ENCODE peak calls at places on chromosomes 3 and 15, in ten cellular contexts. One of them, this sample, is unnamed. For H3K4me1 and H3K9me3, the result is how much of the 10 kb centered on the place peaks cover.

GRCh38 chr3:24680214-24680967 is 185.7 kb upstream of the THRB start:
- DNase-seq in cardiac muscle cell: peak
- DNase-seq in aorta: peak
- DNase-seq in endodermal cell: peak
- DNase-seq in PC-3: peak
- DNase-seq in CD8-positive, alpha-beta memory T cell: no peak
- DNase-seq in right cardiac atrium: peak
- DNase-seq in transverse colon: peak
- DNase-seq in neuronal stem cell: peak
- DNase-seq in HAP-1: peak
- DNase-seq in this sample: no peak

GRCh38 chr3:133376805-133377204 is 23.1 kb upstream of the BFSP2 start:
- DNase-seq in cardiac muscle cell: peak
- DNase-seq in aorta: no peak
- DNase-seq in endodermal cell: no peak
- DNase-seq in PC-3: no peak
- DNase-seq in CD8-positive, alpha-beta memory T cell: no peak
- DNase-seq in right cardiac atrium: no peak
- DNase-seq in transverse colon: no peak
- DNase-seq in neuronal stem cell: no peak
- DNase-seq in HAP-1: no peak
- DNase-seq in this sample: no peak

GRCh38 chr3:11335056-11335608 is 62.9 kb downstream of the ATG7 start:
- DNase-seq in cardiac muscle cell: peak
- DNase-seq in aorta: no peak
- DNase-seq in endodermal cell: peak
- DNase-seq in PC-3: peak
- DNase-seq in CD8-positive, alpha-beta memory T cell: peak
- DNase-seq in right cardiac atrium: no peak
- DNase-seq in transverse colon: no peak
- DNase-seq in neuronal stem cell: peak
- DNase-seq in HAP-1: peak
- DNase-seq in this sample: no peak

GRCh38 chr15:50764331-50765201 is 940 bp downstream of the SPPL2A start:
- DNase-seq in cardiac muscle cell: peak
- DNase-seq in aorta: no peak
- DNase-seq in endodermal cell: no peak
- DNase-seq in PC-3: peak
- DNase-seq in CD8-positive, alpha-beta memory T cell: peak
- DNase-seq in right cardiac atrium: no peak
- DNase-seq in transverse colon: no peak
- DNase-seq in neuronal stem cell: no peak
- DNase-seq in HAP-1: peak
- DNase-seq in this sample: no peak

GRCh38 chr3:162984752-162985151 is 1488.1 kb downstream of the OTOL1 start:
- DNase-seq in cardiac muscle cell: peak
- DNase-seq in aorta: no peak
- DNase-seq in endodermal cell: peak
- DNase-seq in PC-3: no peak
- DNase-seq in CD8-positive, alpha-beta memory T cell: no peak
- DNase-seq in right cardiac atrium: no peak
- DNase-seq in transverse colon: no peak
- DNase-seq in neuronal stem cell: no peak
- DNase-seq in HAP-1: no peak
- DNase-seq in this sample: no peak

GRCh38 chr3:33174711-33175409 is 43.8 kb downstream of the SUSD5 start:
- DNase-seq in cardiac muscle cell: no peak
- DNase-seq in aorta: no peak
- DNase-seq in endodermal cell: no peak
- DNase-seq in PC-3: no peak
- DNase-seq in CD8-positive, alpha-beta memory T cell: no peak
- DNase-seq in right cardiac atrium: no peak
- DNase-seq in transverse colon: no peak
- DNase-seq in neuronal stem cell: no peak
- DNase-seq in HAP-1: no peak
- DNase-seq in this sample: no peak

GRCh38 chr3:122403489-122403888 is 12.4 kb downstream of the WDR5B start:
- DNase-seq in cardiac muscle cell: no peak
- DNase-seq in aorta: no peak
- DNase-seq in endodermal cell: no peak
- DNase-seq in PC-3: no peak
- DNase-seq in CD8-positive, alpha-beta memory T cell: no peak
- DNase-seq in right cardiac atrium: no peak
- DNase-seq in transverse colon: no peak
- DNase-seq in neuronal stem cell: no peak
- DNase-seq in HAP-1: no peak
- DNase-seq in this sample: no peak

GRCh38 chr3:141680620-141681389 is 57.3 kb upstream of the RNF7 start:
- DNase-seq in cardiac muscle cell: peak
- DNase-seq in aorta: no peak
- DNase-seq in endodermal cell: peak
- DNase-seq in PC-3: peak
- DNase-seq in CD8-positive, alpha-beta memory T cell: no peak
- DNase-seq in right cardiac atrium: peak
- DNase-seq in transverse colon: no peak
- DNase-seq in neuronal stem cell: no peak
- DNase-seq in HAP-1: no peak
- DNase-seq in this sample: no peak

GRCh38 chr15:41429003-41429890 is 12.4 kb downstream of the RTF1 start:
- DNase-seq in cardiac muscle cell: peak
- DNase-seq in aorta: no peak
- DNase-seq in endodermal cell: no peak
- DNase-seq in PC-3: no peak
- DNase-seq in CD8-positive, alpha-beta memory T cell: no peak
- DNase-seq in right cardiac atrium: no peak
- DNase-seq in transverse colon: peak
- DNase-seq in neuronal stem cell: no peak
- DNase-seq in HAP-1: no peak
- DNase-seq in this sample: no peak

GRCh38 chr15:94951538-94951937 is 720.2 kb downstream of the MCTP2 start:
- DNase-seq in cardiac muscle cell: no peak
- DNase-seq in aorta: no peak
- DNase-seq in endodermal cell: no peak
- DNase-seq in PC-3: no peak
- DNase-seq in CD8-positive, alpha-beta memory T cell: no peak
- DNase-seq in right cardiac atrium: no peak
- DNase-seq in transverse colon: no peak
- DNase-seq in neuronal stem cell: no peak
- DNase-seq in HAP-1: no peak
- DNase-seq in this sample: no peak

GRCh38 chr15:45573961-45574629 is 13.1 kb upstream of the BLOC1S6 start:
- DNase-seq in cardiac muscle cell: peak
- DNase-seq in aorta: no peak
- DNase-seq in endodermal cell: peak
- DNase-seq in PC-3: peak
- DNase-seq in CD8-positive, alpha-beta memory T cell: no peak
- DNase-seq in right cardiac atrium: no peak
- DNase-seq in transverse colon: peak
- DNase-seq in neuronal stem cell: peak
- DNase-seq in HAP-1: peak
- DNase-seq in this sample: no peak

GRCh38 chr15:87348746-87349145 is 907.8 kb downstream of the NTRK3 start:
- DNase-seq in cardiac muscle cell: peak
- DNase-seq in aorta: no peak
- DNase-seq in endodermal cell: peak
- DNase-seq in PC-3: peak
- DNase-seq in CD8-positive, alpha-beta memory T cell: no peak
- DNase-seq in right cardiac atrium: no peak
- DNase-seq in transverse colon: no peak
- DNase-seq in neuronal stem cell: no peak
- DNase-seq in HAP-1: no peak
- DNase-seq in this sample: no peak

GRCh38 chr15:75669879-75670212 is 22.1 kb downstream of the SNX33 start:
- DNase-seq in cardiac muscle cell: no peak
- DNase-seq in aorta: no peak
- DNase-seq in endodermal cell: no peak
- DNase-seq in PC-3: no peak
- DNase-seq in CD8-positive, alpha-beta memory T cell: no peak
- DNase-seq in right cardiac atrium: no peak
- DNase-seq in transverse colon: no peak
- DNase-seq in neuronal stem cell: no peak
- DNase-seq in HAP-1: no peak
- DNase-seq in this sample: no peak
- H3K4me1 ChIP-seq in cardiac muscle cell: under half
- H3K4me1 ChIP-seq in aorta: under half
- H3K4me1 ChIP-seq in endodermal cell: under half
- H3K4me1 ChIP-seq in PC-3: half or more
- H3K4me1 ChIP-seq in CD8-positive, alpha-beta memory T cell: under half
- H3K4me1 ChIP-seq in right cardiac atrium: under half
- H3K4me1 ChIP-seq in transverse colon: under half
- H3K4me1 ChIP-seq in neuronal stem cell: under half
- H3K4me1 ChIP-seq in HAP-1: under half
- H3K4me1 ChIP-seq in this sample: under half

GRCh38 chr3:72120806-72121778 is 336.1 kb upstream of the PROK2 start:
- DNase-seq in cardiac muscle cell: no peak
- DNase-seq in aorta: no peak
- DNase-seq in endodermal cell: no peak
- DNase-seq in PC-3: no peak
- DNase-seq in CD8-positive, alpha-beta memory T cell: no peak
- DNase-seq in right cardiac atrium: no peak
- DNase-seq in transverse colon: no peak
- DNase-seq in neuronal stem cell: no peak
- DNase-seq in HAP-1: no peak
- DNase-seq in this sample: no peak
- H3K9me3 ChIP-seq in cardiac muscle cell: under half
- H3K9me3 ChIP-seq in aorta: under half
- H3K9me3 ChIP-seq in endodermal cell: under half
- H3K9me3 ChIP-seq in PC-3: under half
- H3K9me3 ChIP-seq in CD8-positive, alpha-beta memory T cell: under half
- H3K9me3 ChIP-seq in right cardiac atrium: under half
- H3K9me3 ChIP-seq in transverse colon: under half
- H3K9me3 ChIP-seq in neuronal stem cell: under half
- H3K9me3 ChIP-seq in HAP-1: under half
- H3K9me3 ChIP-seq in this sample: under half

GRCh38 chr3:47378869-47379268 is 2.0 kb upstream of the PTPN23 start:
- DNase-seq in cardiac muscle cell: no peak
- DNase-seq in aorta: no peak
- DNase-seq in endodermal cell: no peak
- DNase-seq in PC-3: no peak
- DNase-seq in CD8-positive, alpha-beta memory T cell: no peak
- DNase-seq in right cardiac atrium: no peak
- DNase-seq in transverse colon: no peak
- DNase-seq in neuronal stem cell: no peak
- DNase-seq in HAP-1: no peak
- DNase-seq in this sample: no peak

GRCh38 chr3:47380026-47380600 is 708 bp upstream of the PTPN23 start:
- DNase-seq in cardiac muscle cell: no peak
- DNase-seq in aorta: no peak
- DNase-seq in endodermal cell: no peak
- DNase-seq in PC-3: no peak
- DNase-seq in CD8-positive, alpha-beta memory T cell: no peak
- DNase-seq in right cardiac atrium: no peak
- DNase-seq in transverse colon: peak
- DNase-seq in neuronal stem cell: no peak
- DNase-seq in HAP-1: no peak
- DNase-seq in this sample: no peak

GRCh38 chr3:47380601-47381316 is at the start of gene PTPN23:
- DNase-seq in cardiac muscle cell: peak
- DNase-seq in aorta: peak
- DNase-seq in endodermal cell: peak
- DNase-seq in PC-3: peak
- DNase-seq in CD8-positive, alpha-beta memory T cell: peak
- DNase-seq in right cardiac atrium: peak
- DNase-seq in transverse colon: peak
- DNase-seq in neuronal stem cell: peak
- DNase-seq in HAP-1: peak
- DNase-seq in this sample: peak

GRCh38 chr3:47379488-47379899 is 1.3 kb upstream of the PTPN23 start:
- DNase-seq in cardiac muscle cell: no peak
- DNase-seq in aorta: no peak
- DNase-seq in endodermal cell: no peak
- DNase-seq in PC-3: no peak
- DNase-seq in CD8-positive, alpha-beta memory T cell: no peak
- DNase-seq in right cardiac atrium: no peak
- DNase-seq in transverse colon: peak
- DNase-seq in neuronal stem cell: no peak
- DNase-seq in HAP-1: no peak
- DNase-seq in this sample: no peak

DNA sequence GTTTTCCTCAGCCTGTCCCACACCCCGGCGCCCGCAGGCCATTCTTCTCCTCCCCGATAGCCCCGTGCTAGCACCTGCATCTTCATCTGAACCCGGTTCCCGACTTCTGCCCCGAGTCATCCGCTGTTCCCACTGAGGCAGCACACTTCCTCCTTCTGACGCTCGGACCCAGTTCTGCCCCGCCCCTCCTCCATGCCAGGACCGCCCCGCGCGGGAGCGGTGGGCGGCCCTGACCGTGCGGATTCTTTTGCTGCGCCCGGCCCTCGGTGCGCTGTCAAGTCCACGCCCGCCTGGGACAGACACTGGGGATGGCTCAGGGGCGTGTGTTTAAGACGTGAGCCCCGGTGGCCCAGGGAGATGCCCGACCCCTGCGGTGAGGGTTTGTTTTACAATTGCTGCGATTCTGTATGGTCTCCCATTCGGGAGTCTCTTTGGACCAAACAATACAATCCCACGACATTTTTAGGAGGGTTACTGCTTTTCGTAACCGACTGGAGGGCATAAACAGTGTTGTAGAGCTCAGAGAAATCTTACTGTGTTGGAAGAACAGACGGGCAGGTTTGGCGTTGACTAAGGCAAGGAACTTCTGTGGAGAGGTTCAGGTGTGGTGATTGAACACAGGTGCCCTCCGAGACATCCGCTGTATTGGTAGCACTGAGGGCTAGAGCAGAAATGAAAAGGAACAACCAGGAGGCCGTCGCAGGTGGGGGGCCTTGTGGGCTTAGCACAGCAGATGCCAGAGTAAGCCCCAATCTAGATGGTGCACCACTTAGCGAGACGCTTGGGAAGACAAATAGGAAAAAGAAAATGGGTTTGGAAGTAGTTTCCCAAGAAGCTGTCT is 716 bp downstream of the PTPN23 start:
- DNase-seq in cardiac muscle cell: peak
- DNase-seq in aorta: peak
- DNase-seq in endodermal cell: peak
- DNase-seq in PC-3: peak
- DNase-seq in CD8-positive, alpha-beta memory T cell: peak
- DNase-seq in right cardiac atrium: peak
- DNase-seq in transverse colon: peak
- DNase-seq in neuronal stem cell: peak
- DNase-seq in HAP-1: peak
- DNase-seq in this sample: peak
- H3K4me1 ChIP-seq in cardiac muscle cell: under half
- H3K4me1 ChIP-seq in aorta: under half
- H3K4me1 ChIP-seq in endodermal cell: under half
- H3K4me1 ChIP-seq in PC-3: under half
- H3K4me1 ChIP-seq in CD8-positive, alpha-beta memory T cell: under half
- H3K4me1 ChIP-seq in right cardiac atrium: under half
- H3K4me1 ChIP-seq in transverse colon: under half
- H3K4me1 ChIP-seq in neuronal stem cell: under half
- H3K4me1 ChIP-seq in HAP-1: under half
- H3K4me1 ChIP-seq in this sample: under half

GRCh38 chr15:19992428-19992827 is 549.2 kb downstream of the GOLGA6L6 start:
- DNase-seq in cardiac muscle cell: no peak
- DNase-seq in aorta: no peak
- DNase-seq in endodermal cell: no peak
- DNase-seq in PC-3: no peak
- DNase-seq in CD8-positive, alpha-beta memory T cell: no peak
- DNase-seq in right cardiac atrium: no peak
- DNase-seq in transverse colon: no peak
- DNase-seq in neuronal stem cell: no peak
- DNase-seq in HAP-1: no peak
- DNase-seq in this sample: no peak

GRCh38 chr15:19984101-19984500 is 557.5 kb downstream of the GOLGA6L6 start:
- DNase-seq in cardiac muscle cell: no peak
- DNase-seq in aorta: no peak
- DNase-seq in endodermal cell: no peak
- DNase-seq in PC-3: no peak
- DNase-seq in CD8-positive, alpha-beta memory T cell: no peak
- DNase-seq in right cardiac atrium: no peak
- DNase-seq in transverse colon: no peak
- DNase-seq in neuronal stem cell: no peak
- DNase-seq in HAP-1: no peak
- DNase-seq in this sample: no peak

GRCh38 chr15:19987389-19988048 is 554.1 kb downstream of the GOLGA6L6 start:
- DNase-seq in cardiac muscle cell: no peak
- DNase-seq in aorta: no peak
- DNase-seq in endodermal cell: peak
- DNase-seq in PC-3: peak
- DNase-seq in CD8-positive, alpha-beta memory T cell: no peak
- DNase-seq in right cardiac atrium: no peak
- DNase-seq in transverse colon: no peak
- DNase-seq in neuronal stem cell: no peak
- DNase-seq in HAP-1: no peak
- DNase-seq in this sample: no peak
- H3K9me3 ChIP-seq in cardiac muscle cell: under half
- H3K9me3 ChIP-seq in aorta: under half
- H3K9me3 ChIP-seq in endodermal cell: half or more
- H3K9me3 ChIP-seq in PC-3: under half
- H3K9me3 ChIP-seq in CD8-positive, alpha-beta memory T cell: under half
- H3K9me3 ChIP-seq in right cardiac atrium: under half
- H3K9me3 ChIP-seq in transverse colon: under half
- H3K9me3 ChIP-seq in neuronal stem cell: under half
- H3K9me3 ChIP-seq in HAP-1: under half
- H3K9me3 ChIP-seq in this sample: under half